ENCODE peak calls at places on chromosomes 3 and 15, in five cellular contexts. P is psoas muscle, O is choroid plexus epithelial cell, K is pancreas, U is stomach. D is an unnamed sample.

GRCh38 chr15:92681141-92681622 is 25.6 kb upstream of the FAM174B start:
- DNase-seq in P (no peak), O (peak; percentile 94), K (no peak), U (no peak), D (no peak)

GRCh38 chr3:182294256-182294655 is 499.0 kb upstream of the ATP11B start:
- DNase-seq in P (no peak), O (peak; percentile 17), K (no peak), U (no peak), D (no peak)

GRCh38 chr15:36960179-36960946 is 140.0 kb downstream of the MEIS2 start:
- DNase-seq in P (no peak), O (no peak), K (no peak), U (no peak), D (peak; percentile 5)

GRCh38 chr3:126550488-126551051 is 8.2 kb downstream of the C3orf22 start:
- DNase-seq in P (no peak), O (no peak), K (peak; percentile 46), U (peak; percentile 19), D (no peak)

GRCh38 chr3:178439504-178439903 is 96.7 kb upstream of the KCNMB2 start:
- DNase-seq in P (no peak), O (peak; percentile 77), K (no peak), U (no peak), D (peak; percentile 30)

GRCh38 chr3:27721717-27722564 is at the start of gene EOMES:
- DNase-seq in P (peak; percentile 23), O (peak; percentile 55), K (peak; percentile 81), U (peak; percentile 47), D (peak; percentile 71)

GRCh38 chr3:53850895-53851294 is 4.5 kb downstream of the IL17RB start:
- DNase-seq in P (no peak), O (peak; percentile 51), K (no peak), U (peak; percentile 68), D (no peak)

GRCh38 chr3:160112996-160113395 is 112.2 kb upstream of the C3orf80 start:
- DNase-seq in P (no peak), O (no peak), K (no peak), U (no peak), D (no peak)

GRCh38 chr15:31296304-31297220 is 30.1 kb upstream of the KLF13 start:
- DNase-seq in P (no peak), O (peak; percentile 30), K (peak; percentile 77), U (peak; percentile 91), D (no peak)

GRCh38 chr15:63718590-63719035 is 115.1 kb downstream of the HERC1 start:
- DNase-seq in P (no peak), O (peak; percentile 88), K (no peak), U (no peak), D (no peak)

GRCh38 chr15:60793656-60794055 is 314.7 kb upstream of the ICE2 start:
- DNase-seq in P (no peak), O (no peak), K (no peak), U (no peak), D (no peak)

GRCh38 chr15:60115579-60116415 is 111.7 kb downstream of the FOXB1 start:
- DNase-seq in P (no peak), O (peak; percentile 27), K (no peak), U (no peak), D (no peak)

GRCh38 chr3:120144267-120144666 is 50.0 kb upstream of the GSK3B start:
- DNase-seq in P (no peak), O (peak; percentile 38), K (no peak), U (peak; percentile 34), D (no peak)

GRCh38 chr3:104907507-104907906 is 459.2 kb upstream of the ALCAM start:
- DNase-seq in P (no peak), O (peak; percentile 85), K (no peak), U (no peak), D (no peak)

GRCh38 chr15:79197285-79197684 is 85.2 kb upstream of the ANKRD34C start:
- DNase-seq in P (no peak), O (no peak), K (no peak), U (no peak), D (no peak)

GRCh38 chr3:138842483-138843188 is 7.9 kb upstream of the PIK3CB start:
- DNase-seq in P (no peak), O (no peak), K (no peak), U (no peak), D (peak; percentile 65)

GRCh38 chr15:65303687-65304392 is 637 bp upstream of the RNU5B-1 start:
- DNase-seq in P (peak; percentile 68), O (peak; percentile 71), K (peak; percentile 62), U (peak; percentile 56), D (peak; percentile 40)

GRCh38 chr15:70576683-70577082 is 186.7 kb downstream of the UACA start:
- DNase-seq in P (no peak), O (no peak), K (no peak), U (no peak), D (no peak)

GRCh38 chr3:49462222-49462621 is 7.8 kb upstream of the DAG1 start:
- DNase-seq in P (no peak), O (no peak), K (no peak), U (no peak), D (no peak)

GRCh38 chr3:60764870-60765269 is 486.4 kb downstream of the FHIT start:
- DNase-seq in P (no peak), O (no peak), K (no peak), U (no peak), D (no peak)

GRCh38 chr15:25372298-25372697 is 66.5 kb downstream of the UBE3A start:
- DNase-seq in P (no peak), O (peak; percentile 66), K (no peak), U (no peak), D (no peak)

GRCh38 chr3:8713901-8714759 is 19.5 kb upstream of the CAV3 start:
- DNase-seq in P (no peak), O (peak; percentile 13), K (no peak), U (no peak), D (peak; percentile 15)

GRCh38 chr3:20760981-20761380 is 575.0 kb upstream of the SGO1 start:
- DNase-seq in P (no peak), O (no peak), K (no peak), U (no peak), D (no peak)

GRCh38 chr3:3664916-3665315 is 134.3 kb upstream of the LRRN1 start:
- DNase-seq in P (no peak), O (no peak), K (no peak), U (no peak), D (no peak)

GRCh38 chr15:50996641-50997040 is 88.2 kb downstream of the AP4E1 start:
- DNase-seq in P (no peak), O (peak; percentile 26), K (no peak), U (no peak), D (no peak)

GRCh38 chr3:36988336-36988735 is 4.6 kb downstream of the EPM2AIP1 start:
- DNase-seq in P (no peak), O (no peak), K (no peak), U (no peak), D (no peak)

DNA sequence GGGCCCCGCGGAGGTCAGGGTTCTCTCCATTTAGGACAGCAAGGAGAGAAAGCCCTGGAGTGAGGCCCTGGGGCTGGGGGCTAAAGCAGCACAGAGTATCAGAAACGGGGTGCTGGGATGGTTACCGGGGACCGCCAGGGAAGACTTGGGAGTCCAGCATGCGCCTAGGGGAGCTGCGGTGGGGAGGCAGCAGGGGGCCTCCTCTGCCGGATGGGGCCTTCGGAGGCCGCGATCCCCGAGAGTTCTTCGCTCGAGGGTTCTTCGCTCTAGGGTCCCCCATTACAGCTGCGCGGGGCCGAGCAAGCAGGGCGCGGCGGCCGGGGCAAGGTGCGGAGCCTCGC is 515 bp upstream of the APBA2 start:
- DNase-seq in P (no peak), O (no peak), K (no peak), U (no peak), D (no peak)
- H3K4me3 ChIP-seq in P (peak overlapping the region; percentile 55), O (peak overlapping the region; percentile 64), K (peak overlapping the region; percentile 61), U (peak overlapping the region; percentile 51), D (no peak overlapping the region)

DNA sequence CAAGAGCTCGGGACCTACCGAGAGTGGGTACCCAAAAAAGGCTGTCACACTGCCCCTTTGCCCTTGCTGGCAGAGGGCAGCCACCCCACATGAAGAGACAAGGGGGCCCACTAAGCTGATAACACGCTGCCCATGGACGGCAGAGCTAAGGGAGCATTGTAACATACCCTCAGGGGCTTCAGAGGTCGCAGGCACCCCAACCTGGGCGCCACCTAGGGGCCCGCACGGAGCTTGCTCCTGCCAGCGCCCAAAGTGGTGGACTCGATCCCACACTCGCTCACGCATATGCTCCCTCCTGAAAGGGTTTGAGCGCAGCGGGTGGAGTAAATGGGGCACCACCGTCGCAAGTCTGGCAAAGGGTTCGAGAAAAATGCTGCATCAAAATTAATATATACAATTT is 975.4 kb downstream of the ZPLD1 start:
- DNase-seq in P (no peak), O (no peak), K (no peak), U (no peak), D (peak; percentile 1)
- TF ChIP-seq CTCF in P (no peak), O (no peak), K (no peak), U (no peak), D (peak; percentile 26)

GRCh38 chr3:55159711-55160110 is 231.9 kb upstream of the LRTM1 start:
- DNase-seq in P (no peak), O (no peak), K (no peak), U (no peak), D (no peak)
- H3K4me3 ChIP-seq in P (no peak overlapping the region), O (no peak overlapping the region), K (no peak overlapping the region), U (no peak overlapping the region), D (no peak overlapping the region)

GRCh38 chr15:101272584-101272983 is 4.7 kb downstream of the SELENOS start:
- DNase-seq in P (no peak), O (no peak), K (no peak), U (no peak), D (no peak)

GRCh38 chr15:101266034-101266433 is 11.3 kb downstream of the SELENOS start:
- DNase-seq in P (peak; percentile 49), O (peak; percentile 38), K (no peak), U (no peak), D (no peak)

GRCh38 chr15:101267320-101268104 is 9.8 kb downstream of the SELENOS start:
- DNase-seq in P (peak; percentile 67), O (peak; percentile 55), K (no peak), U (no peak), D (no peak)

GRCh38 chr15:101266787-101267186 is 10.5 kb downstream of the SELENOS start:
- DNase-seq in P (no peak), O (no peak), K (no peak), U (no peak), D (no peak)

DNA sequence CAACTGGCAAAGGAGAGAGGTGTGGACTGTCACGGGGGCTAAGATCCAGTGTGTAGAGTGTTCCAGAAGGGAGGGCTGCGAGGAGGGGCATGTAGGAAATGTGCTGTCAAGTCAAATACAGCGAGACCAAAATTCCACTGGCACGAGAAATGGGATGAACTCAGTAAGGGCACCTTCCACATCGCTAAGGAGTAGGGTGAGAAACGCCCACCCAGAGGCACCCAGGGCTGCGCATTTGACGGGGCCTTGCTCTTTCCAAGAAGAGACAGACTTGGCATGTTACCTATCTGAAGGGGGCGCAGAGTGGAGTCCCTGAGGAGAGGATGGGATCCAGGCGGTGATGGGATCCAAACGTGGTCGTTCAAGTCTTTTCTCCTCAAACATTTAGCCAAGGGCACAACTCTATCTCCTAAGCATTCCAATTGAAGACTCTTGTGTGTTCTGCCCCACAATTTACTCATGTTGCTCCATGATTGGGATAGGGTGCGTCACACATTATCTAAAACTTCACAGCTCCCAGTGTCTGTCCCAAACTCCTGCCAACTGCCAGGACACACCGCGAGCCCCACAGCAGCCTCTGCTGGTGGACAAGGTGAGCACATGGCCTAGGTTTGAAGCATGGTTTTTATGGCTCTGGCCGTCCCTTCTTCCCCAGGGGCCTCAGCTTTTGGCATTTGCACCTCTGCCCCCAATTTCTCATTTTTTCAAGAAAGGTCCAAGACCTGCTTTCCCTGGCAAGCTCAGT is 7.6 kb downstream of the SELENOS start:
- DNase-seq in P (no peak), O (peak; percentile 29), K (no peak), U (no peak), D (no peak)
- TF ChIP-seq CTCF in P (peak; percentile 19), O (peak; percentile 56), K (no peak), U (no peak), D (peak; percentile 35)

D was measured in GM12865.